ENCODE peak calls at places on chromosomes 16 and 17, in ten cellular contexts. A is natural killer cell; L is activated CD4-positive, alpha-beta T cell treated with anti-CD3 and anti-CD28 coated beads for 24 hours; U is NCI-H2029; W is PC-9; Y is germinal center; E is activated B cell treated with CpG ODN at 0.5 μM for 24 hours; V is Daoy; R is HAP-1; O is WTC11. I is an unnamed sample.

GRCh38 chr16:79656537-79657115 is 56.1 kb upstream of the MAF start:
- DNase-seq in A (no peak), L (no peak), U (peak), W (no peak), Y (no peak), E (no peak), V (peak), R (no peak), O (no peak), I (no peak)

GRCh38 chr17:82126479-82127314 is 28.7 kb upstream of the FASN start:
- DNase-seq in A (no peak), L (peak), U (no peak), W (no peak), Y (no peak), E (no peak), V (no peak), R (no peak), O (no peak), I (no peak)

GRCh38 chr17:3535253-3535995 is 22.2 kb downstream of the TRPV3 start:
- DNase-seq in A (peak), L (peak), U (no peak), W (no peak), Y (peak), E (peak), V (peak), R (peak), O (peak), I (no peak)

GRCh38 chr17:16037636-16038035 is 38.0 kb downstream of the TTC19 start:
- DNase-seq in A (no peak), L (no peak), U (no peak), W (no peak), Y (no peak), E (no peak), V (no peak), R (no peak), O (no peak), I (no peak)

GRCh38 chr16:9929836-9930235 is 252.4 kb downstream of the GRIN2A start:
- DNase-seq in A (no peak), L (no peak), U (peak), W (no peak), Y (no peak), E (no peak), V (no peak), R (no peak), O (no peak), I (no peak)

GRCh38 chr16:88298882-88299745 is 83.6 kb upstream of the ZNF469 start:
- DNase-seq in A (no peak), L (no peak), U (no peak), W (no peak), Y (no peak), E (no peak), V (peak), R (no peak), O (no peak), I (no peak)

GRCh38 chr17:78484300-78485159 is 92.7 kb downstream of the DNAH17 start:
- DNase-seq in A (no peak), L (peak), U (peak), W (no peak), Y (peak), E (peak), V (peak), R (peak), O (peak), I (no peak)

GRCh38 chr17:61000911-61001310 is 323.3 kb downstream of the BCAS3 start:
- DNase-seq in A (no peak), L (no peak), U (no peak), W (no peak), Y (no peak), E (no peak), V (no peak), R (no peak), O (no peak), I (no peak)

GRCh38 chr17:71726320-71726719 is 394.5 kb upstream of the SOX9 start:
- DNase-seq in A (no peak), L (no peak), U (peak), W (no peak), Y (no peak), E (no peak), V (no peak), R (no peak), O (no peak), I (no peak)

GRCh38 chr16:81650982-81651562 is 128.0 kb upstream of the PLCG2 start:
- DNase-seq in A (no peak), L (no peak), U (no peak), W (no peak), Y (no peak), E (no peak), V (no peak), R (no peak), O (peak), I (no peak)

GRCh38 chr16:89409161-89409711 is 81.1 kb downstream of the ANKRD11 start:
- DNase-seq in A (peak), L (peak), U (no peak), W (no peak), Y (no peak), E (no peak), V (peak), R (no peak), O (no peak), I (no peak)

GRCh38 chr17:67413399-67413798 is 36.3 kb downstream of the PITPNC1 start:
- DNase-seq in A (no peak), L (no peak), U (no peak), W (no peak), Y (no peak), E (no peak), V (no peak), R (no peak), O (no peak), I (no peak)

GRCh38 chr16:69444873-69445517 is 20.6 kb downstream of the CYB5B start:
- DNase-seq in A (no peak), L (no peak), U (no peak), W (no peak), Y (no peak), E (no peak), V (no peak), R (no peak), O (no peak), I (no peak)

GRCh38 chr17:82329683-82330321 is 3.8 kb downstream of the SECTM1 start:
- DNase-seq in A (no peak), L (no peak), U (no peak), W (no peak), Y (no peak), E (no peak), V (no peak), R (no peak), O (no peak), I (no peak)

GRCh38 chr17:10352866-10353265 is 19.9 kb downstream of the MYH13 start:
- DNase-seq in A (no peak), L (no peak), U (no peak), W (no peak), Y (no peak), E (no peak), V (no peak), R (no peak), O (no peak), I (no peak)

GRCh38 chr16:58500329-58501241 is 642 bp downstream of the NDRG4 start:
- DNase-seq in A (no peak), L (no peak), U (no peak), W (no peak), Y (no peak), E (peak), V (no peak), R (no peak), O (peak), I (no peak)

GRCh38 chr16:87669672-87670071 is 67.4 kb downstream of the JPH3 start:
- DNase-seq in A (no peak), L (no peak), U (no peak), W (no peak), Y (no peak), E (no peak), V (no peak), R (no peak), O (no peak), I (no peak)

GRCh38 chr17:63967953-63968352 is 4.8 kb downstream of the SCN4A start:
- DNase-seq in A (no peak), L (no peak), U (no peak), W (no peak), Y (no peak), E (no peak), V (peak), R (no peak), O (no peak), I (no peak)

GRCh38 chr17:73226556-73227172 is 33.8 kb downstream of the COG1 start:
- DNase-seq in A (no peak), L (no peak), U (no peak), W (no peak), Y (no peak), E (no peak), V (no peak), R (peak), O (no peak), I (no peak)

GRCh38 chr17:80096531-80097306 is 4.7 kb upstream of the GAA start:
- DNase-seq in A (no peak), L (no peak), U (no peak), W (no peak), Y (no peak), E (no peak), V (no peak), R (no peak), O (no peak), I (no peak)

GRCh38 chr16:88633684-88634140 is 4.7 kb upstream of the IL17C start:
- DNase-seq in A (no peak), L (no peak), U (no peak), W (no peak), Y (peak), E (peak), V (peak), R (no peak), O (peak), I (no peak)

GRCh38 chr17:17785407-17785806 is 51.4 kb downstream of the SREBF1 start:
- DNase-seq in A (no peak), L (no peak), U (no peak), W (no peak), Y (no peak), E (no peak), V (no peak), R (no peak), O (no peak), I (no peak)

GRCh38 chr16:24845726-24846547 is at the start of gene SLC5A11:
- DNase-seq in A (no peak), L (no peak), U (no peak), W (no peak), Y (no peak), E (no peak), V (no peak), R (no peak), O (no peak), I (no peak)

GRCh38 chr17:62792122-62792800 is 15.9 kb downstream of the MARCHF10 start:
- DNase-seq in A (no peak), L (no peak), U (peak), W (peak), Y (no peak), E (no peak), V (peak), R (no peak), O (no peak), I (no peak)

GRCh38 chr17:77948690-77949114 is 9.8 kb upstream of the TNRC6C start:
- DNase-seq in A (no peak), L (no peak), U (no peak), W (no peak), Y (no peak), E (no peak), V (peak), R (peak), O (no peak), I (no peak)